ENCODE peak calls at places on chromosomes 4 and X, in nine cellular contexts. One of them, this sample, is unnamed.

GRCh38 chrX:148298737-148299136 is 201.7 kb upstream of the AFF2 start:
- DNase-seq in endothelial cell of umbilical vein: peak
- DNase-seq in Calu3: no peak
- DNase-seq in K562: no peak
- DNase-seq in psoas muscle: no peak
- DNase-seq in AG04450: no peak
- DNase-seq in PC-3: no peak
- DNase-seq in bronchial epithelial cell: no peak
- DNase-seq in RWPE1: no peak
- DNase-seq in this sample: no peak

GRCh38 chrX:119236599-119237525 is 777 bp downstream of the PGRMC1 start:
- DNase-seq in endothelial cell of umbilical vein: peak
- DNase-seq in Calu3: peak
- DNase-seq in K562: peak
- DNase-seq in psoas muscle: peak
- DNase-seq in AG04450: peak
- DNase-seq in PC-3: peak
- DNase-seq in bronchial epithelial cell: peak
- DNase-seq in RWPE1: peak
- DNase-seq in this sample: peak

GRCh38 chrX:65528705-65529340 is 5.8 kb downstream of the LAS1L start:
- DNase-seq in endothelial cell of umbilical vein: peak
- DNase-seq in Calu3: peak
- DNase-seq in K562: peak
- DNase-seq in psoas muscle: peak
- DNase-seq in AG04450: no peak
- DNase-seq in PC-3: peak
- DNase-seq in bronchial epithelial cell: peak
- DNase-seq in RWPE1: peak
- DNase-seq in this sample: peak

GRCh38 chr4:86551387-86551786 is 42.7 kb upstream of the PTPN13 start:
- DNase-seq in endothelial cell of umbilical vein: no peak
- DNase-seq in Calu3: no peak
- DNase-seq in K562: no peak
- DNase-seq in psoas muscle: no peak
- DNase-seq in AG04450: no peak
- DNase-seq in PC-3: no peak
- DNase-seq in bronchial epithelial cell: no peak
- DNase-seq in RWPE1: no peak
- DNase-seq in this sample: no peak

GRCh38 chr4:159549092-159549491 is 446.2 kb downstream of the RAPGEF2 start:
- DNase-seq in endothelial cell of umbilical vein: no peak
- DNase-seq in Calu3: no peak
- DNase-seq in K562: no peak
- DNase-seq in psoas muscle: no peak
- DNase-seq in AG04450: no peak
- DNase-seq in PC-3: peak
- DNase-seq in bronchial epithelial cell: peak
- DNase-seq in RWPE1: peak
- DNase-seq in this sample: no peak

GRCh38 chr4:185016946-185017797 is 1.1 kb upstream of the HELT start:
- DNase-seq in endothelial cell of umbilical vein: no peak
- DNase-seq in Calu3: no peak
- DNase-seq in K562: no peak
- DNase-seq in psoas muscle: no peak
- DNase-seq in AG04450: no peak
- DNase-seq in PC-3: no peak
- DNase-seq in bronchial epithelial cell: no peak
- DNase-seq in RWPE1: no peak
- DNase-seq in this sample: no peak

GRCh38 chr4:80192937-80193336 is 4.4 kb upstream of the PRDM8 start:
- DNase-seq in endothelial cell of umbilical vein: no peak
- DNase-seq in Calu3: no peak
- DNase-seq in K562: no peak
- DNase-seq in psoas muscle: no peak
- DNase-seq in AG04450: peak
- DNase-seq in PC-3: peak
- DNase-seq in bronchial epithelial cell: peak
- DNase-seq in RWPE1: no peak
- DNase-seq in this sample: no peak

GRCh38 chr4:185305979-185306442 is 89.7 kb downstream of the LRP2BP start:
- DNase-seq in endothelial cell of umbilical vein: peak
- DNase-seq in Calu3: peak
- DNase-seq in K562: no peak
- DNase-seq in psoas muscle: no peak
- DNase-seq in AG04450: peak
- DNase-seq in PC-3: peak
- DNase-seq in bronchial epithelial cell: peak
- DNase-seq in RWPE1: peak
- DNase-seq in this sample: no peak

GRCh38 chr4:183362036-183362435 is 39.8 kb upstream of the CLDN24 start:
- DNase-seq in endothelial cell of umbilical vein: no peak
- DNase-seq in Calu3: no peak
- DNase-seq in K562: no peak
- DNase-seq in psoas muscle: no peak
- DNase-seq in AG04450: no peak
- DNase-seq in PC-3: no peak
- DNase-seq in bronchial epithelial cell: no peak
- DNase-seq in RWPE1: no peak
- DNase-seq in this sample: no peak

GRCh38 chr4:183366436-183366835 is 44.2 kb upstream of the CLDN24 start:
- DNase-seq in endothelial cell of umbilical vein: no peak
- DNase-seq in Calu3: no peak
- DNase-seq in K562: no peak
- DNase-seq in psoas muscle: no peak
- DNase-seq in AG04450: no peak
- DNase-seq in PC-3: no peak
- DNase-seq in bronchial epithelial cell: no peak
- DNase-seq in RWPE1: no peak
- DNase-seq in this sample: no peak

GRCh38 chr4:183360161-183360919 is 38.1 kb upstream of the CLDN24 start:
- DNase-seq in endothelial cell of umbilical vein: no peak
- DNase-seq in Calu3: no peak
- DNase-seq in K562: no peak
- DNase-seq in psoas muscle: no peak
- DNase-seq in AG04450: no peak
- DNase-seq in PC-3: no peak
- DNase-seq in bronchial epithelial cell: peak
- DNase-seq in RWPE1: no peak
- DNase-seq in this sample: no peak

GRCh38 chr4:183364025-183364424 is 41.8 kb upstream of the CLDN24 start:
- DNase-seq in endothelial cell of umbilical vein: no peak
- DNase-seq in Calu3: no peak
- DNase-seq in K562: no peak
- DNase-seq in psoas muscle: no peak
- DNase-seq in AG04450: no peak
- DNase-seq in PC-3: no peak
- DNase-seq in bronchial epithelial cell: no peak
- DNase-seq in RWPE1: no peak
- DNase-seq in this sample: no peak

GRCh38 chr4:183362916-183363542 is 40.8 kb upstream of the CLDN24 start:
- DNase-seq in endothelial cell of umbilical vein: peak
- DNase-seq in Calu3: no peak
- DNase-seq in K562: no peak
- DNase-seq in psoas muscle: no peak
- DNase-seq in AG04450: no peak
- DNase-seq in PC-3: no peak
- DNase-seq in bronchial epithelial cell: peak
- DNase-seq in RWPE1: no peak
- DNase-seq in this sample: no peak
- TF ChIP-seq CTCF in endothelial cell of umbilical vein: no peak
- TF ChIP-seq CTCF in Calu3: no peak
- TF ChIP-seq CTCF in K562: peak
- TF ChIP-seq CTCF in psoas muscle: no peak
- TF ChIP-seq CTCF in AG04450: peak
- TF ChIP-seq CTCF in PC-3: peak
- TF ChIP-seq CTCF in bronchial epithelial cell: peak
- TF ChIP-seq CTCF in RWPE1: no peak
- TF ChIP-seq CTCF in this sample: no peak

GRCh38 chr4:26233350-26233749 is 87.5 kb upstream of the RBPJ start:
- DNase-seq in endothelial cell of umbilical vein: no peak
- DNase-seq in Calu3: no peak
- DNase-seq in K562: no peak
- DNase-seq in psoas muscle: no peak
- DNase-seq in AG04450: no peak
- DNase-seq in PC-3: peak
- DNase-seq in bronchial epithelial cell: no peak
- DNase-seq in RWPE1: no peak
- DNase-seq in this sample: no peak

GRCh38 chr4:26238426-26238781 is 82.4 kb upstream of the RBPJ start:
- DNase-seq in endothelial cell of umbilical vein: no peak
- DNase-seq in Calu3: no peak
- DNase-seq in K562: no peak
- DNase-seq in psoas muscle: no peak
- DNase-seq in AG04450: no peak
- DNase-seq in PC-3: peak
- DNase-seq in bronchial epithelial cell: no peak
- DNase-seq in RWPE1: no peak
- DNase-seq in this sample: no peak

GRCh38 chr4:26238782-26239647 is 81.8 kb upstream of the RBPJ start:
- DNase-seq in endothelial cell of umbilical vein: no peak
- DNase-seq in Calu3: no peak
- DNase-seq in K562: no peak
- DNase-seq in psoas muscle: no peak
- DNase-seq in AG04450: no peak
- DNase-seq in PC-3: peak
- DNase-seq in bronchial epithelial cell: no peak
- DNase-seq in RWPE1: no peak
- DNase-seq in this sample: no peak

GRCh38 chr4:26237916-26238315 is 82.9 kb upstream of the RBPJ start:
- DNase-seq in endothelial cell of umbilical vein: no peak
- DNase-seq in Calu3: no peak
- DNase-seq in K562: no peak
- DNase-seq in psoas muscle: no peak
- DNase-seq in AG04450: no peak
- DNase-seq in PC-3: peak
- DNase-seq in bronchial epithelial cell: no peak
- DNase-seq in RWPE1: no peak
- DNase-seq in this sample: no peak

DNA sequence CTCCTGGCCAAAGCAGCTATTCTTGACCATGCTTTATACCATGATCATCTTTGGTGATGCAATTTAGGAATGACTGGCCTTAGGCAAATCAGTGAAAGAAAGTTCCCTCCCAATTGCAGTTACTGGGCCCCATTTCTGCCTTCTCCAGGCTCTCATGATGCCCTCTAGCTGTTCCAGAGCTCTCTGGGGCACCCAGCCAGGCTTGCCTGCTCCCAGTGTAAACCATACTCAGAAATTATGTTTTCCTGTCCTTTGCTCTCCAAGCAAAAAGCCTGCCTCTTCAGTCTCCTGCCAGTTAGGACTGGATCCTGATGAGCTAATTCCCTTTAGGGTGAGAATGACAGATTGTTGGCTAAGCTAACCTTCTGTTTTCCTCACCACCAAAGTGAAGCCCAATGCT is 85.3 kb upstream of the RBPJ start:
- DNase-seq in endothelial cell of umbilical vein: no peak
- DNase-seq in Calu3: no peak
- DNase-seq in K562: no peak
- DNase-seq in psoas muscle: peak
- DNase-seq in AG04450: peak
- DNase-seq in PC-3: peak
- DNase-seq in bronchial epithelial cell: peak
- DNase-seq in RWPE1: peak
- DNase-seq in this sample: no peak
- TF ChIP-seq CTCF in endothelial cell of umbilical vein: no peak
- TF ChIP-seq CTCF in Calu3: no peak
- TF ChIP-seq CTCF in K562: no peak
- TF ChIP-seq CTCF in psoas muscle: no peak
- TF ChIP-seq CTCF in AG04450: peak
- TF ChIP-seq CTCF in PC-3: peak
- TF ChIP-seq CTCF in bronchial epithelial cell: peak
- TF ChIP-seq CTCF in RWPE1: no peak
- TF ChIP-seq CTCF in this sample: no peak

GRCh38 chr4:147516133-147516532 is 35.2 kb downstream of the EDNRA start:
- DNase-seq in endothelial cell of umbilical vein: no peak
- DNase-seq in Calu3: no peak
- DNase-seq in K562: no peak
- DNase-seq in psoas muscle: no peak
- DNase-seq in AG04450: no peak
- DNase-seq in PC-3: no peak
- DNase-seq in bronchial epithelial cell: no peak
- DNase-seq in RWPE1: no peak
- DNase-seq in this sample: no peak

GRCh38 chr4:147515220-147515936 is 34.5 kb downstream of the EDNRA start:
- DNase-seq in endothelial cell of umbilical vein: no peak
- DNase-seq in Calu3: no peak
- DNase-seq in K562: no peak
- DNase-seq in psoas muscle: no peak
- DNase-seq in AG04450: no peak
- DNase-seq in PC-3: peak
- DNase-seq in bronchial epithelial cell: peak
- DNase-seq in RWPE1: no peak
- DNase-seq in this sample: no peak

GRCh38 chr4:147513051-147513450 is 32.2 kb downstream of the EDNRA start:
- DNase-seq in endothelial cell of umbilical vein: no peak
- DNase-seq in Calu3: no peak
- DNase-seq in K562: no peak
- DNase-seq in psoas muscle: no peak
- DNase-seq in AG04450: no peak
- DNase-seq in PC-3: no peak
- DNase-seq in bronchial epithelial cell: no peak
- DNase-seq in RWPE1: no peak
- DNase-seq in this sample: no peak

GRCh38 chr4:147511005-147511660 is 30.2 kb downstream of the EDNRA start:
- DNase-seq in endothelial cell of umbilical vein: no peak
- DNase-seq in Calu3: no peak
- DNase-seq in K562: no peak
- DNase-seq in psoas muscle: no peak
- DNase-seq in AG04450: no peak
- DNase-seq in PC-3: no peak
- DNase-seq in bronchial epithelial cell: no peak
- DNase-seq in RWPE1: no peak
- DNase-seq in this sample: no peak

DNA sequence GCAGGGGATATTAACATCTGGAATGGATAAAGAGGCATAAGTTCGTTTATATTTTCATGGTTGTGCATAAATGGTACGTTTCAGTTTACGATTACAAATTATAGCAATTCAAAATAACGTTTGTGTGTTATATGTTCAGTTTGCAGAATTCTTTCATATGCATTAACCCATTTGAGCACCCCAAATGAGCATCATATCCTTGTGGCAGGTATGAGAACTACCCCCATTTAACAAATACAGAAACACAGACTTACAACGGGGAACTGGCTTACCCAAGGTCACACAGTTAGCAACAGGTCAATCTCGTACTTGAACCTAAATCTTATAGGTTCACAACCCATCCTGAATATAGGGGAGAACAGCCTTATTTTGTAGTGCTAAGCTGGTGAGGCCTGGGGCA is 33.1 kb downstream of the EDNRA start:
- DNase-seq in endothelial cell of umbilical vein: no peak
- DNase-seq in Calu3: no peak
- DNase-seq in K562: peak
- DNase-seq in psoas muscle: no peak
- DNase-seq in AG04450: no peak
- DNase-seq in PC-3: no peak
- DNase-seq in bronchial epithelial cell: no peak
- DNase-seq in RWPE1: no peak
- DNase-seq in this sample: no peak
- TF ChIP-seq CTCF in endothelial cell of umbilical vein: no peak
- TF ChIP-seq CTCF in Calu3: no peak
- TF ChIP-seq CTCF in K562: no peak
- TF ChIP-seq CTCF in psoas muscle: no peak
- TF ChIP-seq CTCF in AG04450: no peak
- TF ChIP-seq CTCF in PC-3: peak
- TF ChIP-seq CTCF in bronchial epithelial cell: peak
- TF ChIP-seq CTCF in RWPE1: no peak
- TF ChIP-seq CTCF in this sample: no peak

DNA sequence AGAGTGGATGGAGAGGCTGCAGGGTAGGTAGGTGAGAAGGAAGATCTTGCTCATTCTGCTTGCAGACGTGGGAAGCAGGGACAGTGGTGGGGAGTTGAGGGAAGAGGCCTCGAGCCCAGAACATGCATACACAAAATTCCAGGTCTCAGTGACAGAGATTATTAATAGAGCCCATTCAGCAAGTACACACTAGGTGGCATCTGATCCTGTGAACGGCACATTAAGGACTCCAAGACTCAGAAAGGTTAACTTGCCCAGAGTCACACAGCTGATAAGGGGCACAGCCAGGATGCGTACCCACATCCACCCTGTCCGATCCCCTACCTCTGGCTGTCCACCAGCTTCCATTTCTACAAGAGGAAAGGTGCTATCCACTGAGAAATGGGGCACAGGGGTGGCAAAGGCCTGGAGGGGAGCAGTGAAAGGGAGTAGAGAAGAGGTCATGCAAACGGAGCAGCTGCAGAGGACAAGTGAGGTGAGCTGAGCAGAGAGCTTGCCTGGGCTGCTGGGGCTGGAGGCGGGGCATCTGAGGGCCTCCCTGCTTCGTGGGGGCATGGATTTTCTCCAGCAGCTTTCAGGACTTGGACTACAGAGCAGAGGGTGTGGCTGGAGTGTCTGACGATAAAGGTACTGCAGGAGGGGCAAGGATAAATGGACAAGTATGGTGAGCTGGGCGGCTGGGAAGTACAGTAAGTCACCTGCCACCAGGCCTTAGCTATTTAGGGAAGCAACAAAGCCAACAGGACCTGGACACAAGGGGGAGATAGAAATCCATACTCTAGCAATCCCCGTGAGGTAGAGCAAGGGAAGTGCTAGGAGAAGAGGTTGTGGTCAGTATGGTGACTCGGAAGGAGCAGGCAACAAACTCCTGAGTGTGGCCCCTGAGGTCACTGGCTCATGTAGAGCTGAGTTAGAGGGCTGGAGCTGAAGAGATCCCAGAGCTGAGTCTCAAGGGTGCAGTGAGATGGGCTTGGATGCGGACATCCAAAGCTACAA is 11.2 kb downstream of the IDS start:
- DNase-seq in endothelial cell of umbilical vein: no peak
- DNase-seq in Calu3: no peak
- DNase-seq in K562: peak
- DNase-seq in psoas muscle: no peak
- DNase-seq in AG04450: no peak
- DNase-seq in PC-3: peak
- DNase-seq in bronchial epithelial cell: no peak
- DNase-seq in RWPE1: no peak
- DNase-seq in this sample: no peak
- TF ChIP-seq CTCF in endothelial cell of umbilical vein: no peak
- TF ChIP-seq CTCF in Calu3: no peak
- TF ChIP-seq CTCF in K562: peak
- TF ChIP-seq CTCF in psoas muscle: no peak
- TF ChIP-seq CTCF in AG04450: no peak
- TF ChIP-seq CTCF in PC-3: peak
- TF ChIP-seq CTCF in bronchial epithelial cell: peak
- TF ChIP-seq CTCF in RWPE1: no peak
- TF ChIP-seq CTCF in this sample: no peak

This sample was measured in GM10248.